ENCODE peak calls at places on chromosomes 5 and 9, in seven cellular contexts. Q is mesendoderm, G is neuronal stem cell, K is IMR-90, M is H9, L is mesenchymal stem cell, H is H1. A is an unnamed sample.

GRCh38 chr5:177354716-177355115 is 3.0 kb upstream of the RGS14 start:
- DNase-seq in K (no peak), Q (no peak), H (no peak), L (no peak), M (no peak), G (no peak), A (no peak)

GRCh38 chr5:112551437-112552018 is 132.5 kb upstream of the EPB41L4A start:
- DNase-seq in Q (peak; percentile 62), L (peak; percentile 66), G (peak; percentile 51), H (no peak), K (peak; percentile 72), M (no peak), A (peak; percentile 84)

GRCh38 chr5:159286420-159287035 is 23.4 kb downstream of the UBLCP1 start:
- DNase-seq in L (peak; percentile 43), G (no peak), K (peak; percentile 48), Q (peak; percentile 53), M (no peak), H (no peak), A (peak; percentile 29)

GRCh38 chr5:177958696-177959095 is 37.3 kb downstream of the PROP1 start:
- DNase-seq in Q (no peak), M (peak; percentile 67), H (no peak), K (no peak), L (no peak), G (no peak), A (no peak)

GRCh38 chr9:1575939-1576338 is 439.2 kb upstream of the SMARCA2 start:
- DNase-seq in K (no peak), L (no peak), G (no peak), M (no peak), Q (no peak), H (no peak), A (no peak)

GRCh38 chr9:94824913-94825619 is 98.6 kb downstream of the AOPEP start:
- DNase-seq in M (peak; percentile 47), Q (peak; percentile 49), G (no peak), K (no peak), H (peak; percentile 59), L (peak; percentile 23), A (no peak)

GRCh38 chr5:138844812-138845513 is 30.2 kb downstream of the LRRTM2 start:
- DNase-seq in L (peak; percentile 21), M (no peak), Q (no peak), G (no peak), H (no peak), K (peak; percentile 88), A (peak; percentile 25)

GRCh38 chr5:36638056-36638455 is 31.6 kb downstream of the SLC1A3 start:
- DNase-seq in H (no peak), M (no peak), L (no peak), K (no peak), Q (peak; percentile 98), G (no peak), A (peak; percentile 93)

GRCh38 chr9:12934515-12935301 is 159.9 kb downstream of the LURAP1L start:
- DNase-seq in G (no peak), K (no peak), L (peak; percentile 18), H (no peak), Q (no peak), M (no peak), A (no peak)

GRCh38 chr9:130936285-130937117 is 2.5 kb downstream of the FIBCD1 start:
- DNase-seq in Q (peak; percentile 94), L (peak; percentile 78), M (peak; percentile 93), K (peak; percentile 75), G (no peak), H (peak; percentile 76), A (peak; percentile 29)

GRCh38 chr5:149274964-149275363 is 3.3 kb downstream of the AFAP1L1 start:
- DNase-seq in K (peak; percentile 44), H (no peak), G (no peak), M (no peak), L (no peak), Q (no peak), A (no peak)

GRCh38 chr5:65768723-65769122 is 46.7 kb downstream of the NLN start:
- DNase-seq in L (no peak), G (no peak), K (no peak), M (no peak), Q (no peak), H (no peak), A (no peak)

GRCh38 chr5:111741270-111741669 is 15.7 kb downstream of the NREP start:
- DNase-seq in G (no peak), M (no peak), Q (no peak), H (no peak), K (peak; percentile 65), L (no peak), A (no peak)

GRCh38 chr5:8844847-8845246 is 701.0 kb downstream of the SEMA5A start:
- DNase-seq in Q (no peak), H (no peak), G (no peak), K (peak; percentile 8), M (no peak), L (no peak), A (no peak)

GRCh38 chr5:14373685-14374084 is 207.9 kb upstream of the OTULINL start:
- DNase-seq in H (no peak), K (no peak), Q (no peak), L (no peak), M (no peak), G (no peak), A (no peak)

GRCh38 chr5:64869419-64869818 is 100.7 kb downstream of the CWC27 start:
- DNase-seq in Q (peak; percentile 59), H (no peak), M (no peak), L (peak; percentile 76), G (peak; percentile 82), K (peak; percentile 88), A (no peak)

GRCh38 chr5:72920690-72921089 is 35.2 kb upstream of the FCHO2 start:
- DNase-seq in K (peak; percentile 55), M (no peak), L (peak; percentile 16), H (no peak), Q (peak; percentile 31), G (no peak), A (no peak)

GRCh38 chr5:129496875-129497274 is 36.8 kb downstream of the ADAMTS19 start:
- DNase-seq in M (no peak), H (no peak), K (no peak), L (no peak), G (no peak), Q (no peak), A (no peak)

GRCh38 chr9:134412298-134412711 is 86.0 kb downstream of the RXRA start:
- DNase-seq in G (no peak), L (no peak), K (no peak), Q (peak; percentile 72), H (peak; percentile 60), M (no peak), A (peak; percentile 99)
- H2BK5ac ChIP-seq in G (peak overlapping the region; percentile 94), L (no peak overlapping the region), K (no peak overlapping the region), Q (no peak overlapping the region), H (peak overlapping the region; percentile 75), M (no peak overlapping the region), A (peak overlapping the region; percentile 17)

DNA sequence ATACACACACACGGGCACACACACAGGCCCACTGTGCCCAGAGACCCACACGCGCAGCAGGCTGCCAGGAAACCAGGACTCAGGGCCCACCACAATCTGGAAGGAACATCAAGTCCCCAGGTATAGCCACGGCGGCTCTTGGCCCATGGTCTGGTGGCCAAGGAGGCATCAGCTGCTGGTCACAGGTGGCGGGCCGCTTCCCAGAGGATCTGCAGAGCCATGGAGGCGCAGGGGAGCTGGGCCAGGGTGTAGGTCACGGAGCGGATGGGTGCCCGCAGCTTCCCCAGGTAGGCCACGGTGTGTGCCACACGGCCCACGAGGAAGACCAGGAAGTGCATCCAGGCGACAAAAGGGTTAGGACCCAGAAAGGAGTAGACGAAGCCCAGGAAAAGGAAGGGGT is 13.4 kb downstream of the PTGES start:
- DNase-seq in H (no peak), L (no peak), G (no peak), M (no peak), Q (no peak), K (no peak), A (no peak)
- H2BK5ac ChIP-seq in H (no peak overlapping the region), L (no peak overlapping the region), G (no peak overlapping the region), M (no peak overlapping the region), Q (no peak overlapping the region), K (no peak overlapping the region), A (no peak overlapping the region)

DNA sequence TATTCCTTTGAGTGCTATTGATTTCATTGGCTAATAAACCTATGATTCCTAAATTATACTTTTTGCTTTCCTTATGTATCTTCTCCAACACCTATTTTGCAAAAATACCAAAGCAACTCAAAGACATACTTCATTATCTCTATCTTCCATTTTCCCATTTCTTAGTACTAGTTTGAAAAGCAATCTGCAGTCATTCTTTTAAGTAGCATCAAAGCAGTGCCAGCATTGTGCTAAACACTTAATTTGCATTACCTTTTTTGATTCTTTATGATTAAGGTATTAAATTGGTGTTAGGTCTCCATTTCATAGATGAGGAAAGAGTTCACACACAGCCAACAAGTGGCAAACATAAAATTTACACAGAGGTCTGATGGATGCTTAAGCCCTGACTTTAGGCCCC is 330.3 kb downstream of the ARL15 start:
- DNase-seq in H (no peak), M (no peak), L (no peak), K (no peak), Q (no peak), G (no peak), A (no peak)
- H2BK5ac ChIP-seq in H (no peak overlapping the region), M (no peak overlapping the region), L (no peak overlapping the region), K (no peak overlapping the region), Q (no peak overlapping the region), G (no peak overlapping the region), A (no peak overlapping the region)

GRCh38 chr5:38940230-38940858 is 94.5 kb downstream of the OSMR start:
- DNase-seq in K (no peak), G (no peak), H (no peak), M (no peak), Q (no peak), L (no peak), A (no peak)

GRCh38 chr5:38938424-38938823 is 92.6 kb downstream of the OSMR start:
- DNase-seq in K (peak; percentile 70), L (no peak), Q (peak; percentile 4), M (no peak), H (no peak), G (no peak), A (no peak)

GRCh38 chr5:38935437-38935836 is 89.6 kb downstream of the OSMR start:
- DNase-seq in Q (no peak), M (no peak), K (no peak), L (no peak), H (no peak), G (no peak), A (no peak)

GRCh38 chr5:38932854-38933408 is 87.1 kb downstream of the OSMR start:
- DNase-seq in K (no peak), G (no peak), M (no peak), Q (no peak), H (no peak), L (no peak), A (no peak)

GRCh38 chr5:38936269-38936668 is 90.5 kb downstream of the OSMR start:
- DNase-seq in Q (no peak), H (no peak), G (no peak), K (no peak), L (no peak), M (no peak), A (no peak)
- H2BK5ac ChIP-seq in Q (no peak overlapping the region), H (no peak overlapping the region), G (no peak overlapping the region), K (no peak overlapping the region), L (no peak overlapping the region), M (no peak overlapping the region), A (no peak overlapping the region)

A was measured in trophoblast cell.